ENCODE peak calls at places on chromosomes 1 and 21, in seven cellular contexts. Q, G, J, D, N, K and E are unnamed samples.

GRCh38 chr1:52562766-52563165 is 9.9 kb upstream of the TUT4 start:
- DNase-seq in K (no peak), J (no peak), D (no peak), Q (no peak), N (no peak), G (no peak), E (no peak)

GRCh38 chr1:18895317-18895716 is 7.0 kb downstream of the ALDH4A1 start:
- DNase-seq in G (no peak), J (no peak), D (no peak), K (no peak), N (no peak), Q (no peak), E (no peak)

GRCh38 chr1:25616932-25617625 is 488 bp downstream of the MAN1C1 start:
- DNase-seq in Q (no peak), J (no peak), N (no peak), G (peak; percentile 60), D (no peak), K (no peak), E (no peak)

GRCh38 chr1:110255388-110255787 is 45.3 kb downstream of the KCNC4 start:
- DNase-seq in N (no peak), Q (no peak), G (no peak), J (no peak), D (no peak), K (no peak), E (no peak)

GRCh38 chr1:38973659-38974437 is 17.2 kb upstream of the AKIRIN1 start:
- DNase-seq in N (no peak), Q (no peak), D (no peak), G (peak; percentile 55), J (no peak), K (no peak), E (no peak)

GRCh38 chr1:162195567-162195966 is 126.1 kb downstream of the NOS1AP start:
- DNase-seq in J (no peak), K (no peak), G (no peak), D (no peak), N (no peak), Q (no peak), E (no peak)

GRCh38 chr1:23417570-23417969 is 7.0 kb downstream of the TCEA3 start:
- DNase-seq in N (no peak), Q (no peak), J (no peak), D (no peak), G (peak; percentile 75), K (no peak), E (no peak)

GRCh38 chr1:240294566-240294965 is 202.9 kb downstream of the FMN2 start:
- DNase-seq in D (no peak), J (no peak), K (no peak), Q (no peak), N (no peak), G (no peak), E (no peak)

GRCh38 chr1:109207472-109208103 is 6.1 kb upstream of the SARS1 start:
- DNase-seq in J (no peak), N (no peak), D (no peak), G (no peak), K (no peak), Q (no peak), E (no peak)

GRCh38 chr1:209748620-209749019 is 7.2 kb upstream of the TRAF3IP3 start:
- DNase-seq in Q (no peak), G (no peak), D (no peak), J (no peak), K (no peak), N (no peak), E (no peak)

GRCh38 chr1:239703067-239703466 is 316.7 kb downstream of the CHRM3 start:
- DNase-seq in N (no peak), G (no peak), J (no peak), K (no peak), D (no peak), Q (no peak), E (no peak)

GRCh38 chr1:93446837-93447451 is 974 bp upstream of the FNBP1L start:
- DNase-seq in Q (no peak), K (no peak), N (peak; percentile 65), D (no peak), G (peak; percentile 68), J (no peak), E (peak; percentile 39)

GRCh38 chr21:14900611-14901010 is 164.2 kb downstream of the NRIP1 start:
- DNase-seq in N (no peak), G (no peak), Q (no peak), J (no peak), D (no peak), K (no peak), E (no peak)

GRCh38 chr1:211738709-211739301 is 63.4 kb upstream of the NEK2 start:
- DNase-seq in G (no peak), Q (no peak), N (no peak), D (no peak), J (no peak), K (no peak), E (no peak)

GRCh38 chr1:222009105-222009730 is 267.3 kb upstream of the DUSP10 start:
- DNase-seq in Q (no peak), J (no peak), D (no peak), K (no peak), G (no peak), N (no peak), E (no peak)

GRCh38 chr1:119987689-119988088 is 81.8 kb downstream of the NOTCH2 start:
- DNase-seq in J (no peak), D (no peak), G (no peak), K (no peak), N (no peak), Q (no peak), E (no peak)

GRCh38 chr1:159827102-159827490 is 423 bp downstream of the SLAMF8 start:
- DNase-seq in D (no peak), N (no peak), G (no peak), Q (no peak), J (no peak), K (no peak), E (no peak)